ENCODE peak calls at places on chromosome 4, in four cellular contexts. D is tibial nerve, T is foreskin keratinocyte, I is body of pancreas. O is an unnamed sample.

GRCh38 chr4:176261018-176261417 is 8.0 kb downstream of the ASB5 start:
- DNase-seq in D (no peak), T (no peak), I (no peak), O (no peak)

GRCh38 chr4:181528570-181529184 is 714.5 kb upstream of the TENM3 start:
- DNase-seq in D (peak; percentile 47), T (peak; percentile 16), I (peak; percentile 68), O (peak; percentile 80)

GRCh38 chr4:155952546-155952945 is 1.1 kb downstream of the CTSO start:
- DNase-seq in D (no peak), T (no peak), I (no peak), O (no peak)

GRCh38 chr4:47143261-47143660 is 111.9 kb downstream of the GABRB1 start:
- DNase-seq in D (no peak), T (no peak), I (no peak), O (no peak)

GRCh38 chr4:145154573-145154972 is 25.8 kb downstream of the OTUD4 start:
- DNase-seq in D (no peak), T (no peak), I (peak; percentile 21), O (peak; percentile 20)

GRCh38 chr4:181877329-181877848 is 365.8 kb upstream of the TENM3 start:
- DNase-seq in D (no peak), T (peak; percentile 80), I (no peak), O (peak; percentile 21)

GRCh38 chr4:2849267-2850140 is 5.9 kb downstream of the ADD1 start:
- DNase-seq in D (no peak), T (no peak), I (peak; percentile 71), O (no peak)

GRCh38 chr4:164383187-164384181 is 370.4 kb upstream of the SMIM31 start:
- DNase-seq in D (peak; percentile 21), T (no peak), I (peak; percentile 13), O (no peak)

GRCh38 chr4:67603310-67604028 is 44.9 kb downstream of the STAP1 start:
- DNase-seq in D (no peak), T (peak; percentile 31), I (no peak), O (no peak)

GRCh38 chr4:110196871-110197420 is 1.5 kb downstream of the ELOVL6 start:
- DNase-seq in D (peak; percentile 22), T (no peak), I (peak; percentile 43), O (peak; percentile 77)

GRCh38 chr4:165394275-165394674 is 15.5 kb downstream of the CPE start:
- DNase-seq in D (no peak), T (no peak), I (no peak), O (no peak)

GRCh38 chr4:125043453-125043852 is 271.3 kb upstream of the FAT4 start:
- DNase-seq in D (no peak), T (no peak), I (no peak), O (no peak)

GRCh38 chr4:153116101-153116680 is 88.1 kb upstream of the TRIM2 start:
- DNase-seq in D (no peak), T (no peak), I (no peak), O (no peak)

GRCh38 chr4:1788254-1788973 is 4.7 kb upstream of the FGFR3 start:
- DNase-seq in D (no peak), T (no peak), I (no peak), O (no peak)

GRCh38 chr4:1785592-1785991 is 7.5 kb upstream of the FGFR3 start:
- DNase-seq in D (no peak), T (no peak), I (no peak), O (no peak)

GRCh38 chr4:1789552-1789951 is 3.5 kb upstream of the FGFR3 start:
- DNase-seq in D (no peak), T (no peak), I (no peak), O (no peak)

GRCh38 chr4:1786544-1787362 is 6.3 kb upstream of the FGFR3 start:
- DNase-seq in D (no peak), T (no peak), I (peak; percentile 50), O (no peak)

GRCh38 chr4:1787411-1788077 is 5.5 kb upstream of the FGFR3 start:
- DNase-seq in D (no peak), T (no peak), I (no peak), O (no peak)
- H3K4me1 ChIP-seq in D (no peaks in the 10 kb centered on the region), T (peaks cover 16% of the 10 kb centered on the region), I (peaks cover 30% of the 10 kb centered on the region), O (peaks cover 10% of the 10 kb centered on the region)

DNA sequence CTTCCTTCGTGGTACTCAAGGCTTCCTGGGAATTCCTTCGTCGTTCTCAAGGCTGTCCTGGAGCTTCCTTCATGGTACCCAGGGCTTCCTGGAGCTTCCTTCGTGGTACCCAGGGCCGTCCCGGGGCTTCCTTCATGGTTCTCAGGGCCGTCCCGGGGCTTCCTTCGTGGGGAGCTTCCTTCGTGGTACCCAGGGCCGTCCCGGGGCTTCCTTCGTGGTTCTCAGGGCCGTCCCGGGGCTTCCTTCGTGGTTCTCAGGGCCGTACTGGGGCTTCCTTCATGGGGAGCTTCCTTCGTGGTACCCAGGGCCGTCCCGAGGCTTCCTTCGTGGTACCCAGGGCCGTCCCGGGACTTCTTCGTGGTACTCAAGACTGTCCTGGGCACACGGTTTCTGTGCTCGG is 339.6 kb upstream of the FAT1 start:
- DNase-seq in D (no peak), T (no peak), I (no peak), O (no peak)
- H3K4me1 ChIP-seq in D (no peaks in the 10 kb centered on the region), T (no peaks in the 10 kb centered on the region), I (no peaks in the 10 kb centered on the region), O (no peaks in the 10 kb centered on the region)

DNA sequence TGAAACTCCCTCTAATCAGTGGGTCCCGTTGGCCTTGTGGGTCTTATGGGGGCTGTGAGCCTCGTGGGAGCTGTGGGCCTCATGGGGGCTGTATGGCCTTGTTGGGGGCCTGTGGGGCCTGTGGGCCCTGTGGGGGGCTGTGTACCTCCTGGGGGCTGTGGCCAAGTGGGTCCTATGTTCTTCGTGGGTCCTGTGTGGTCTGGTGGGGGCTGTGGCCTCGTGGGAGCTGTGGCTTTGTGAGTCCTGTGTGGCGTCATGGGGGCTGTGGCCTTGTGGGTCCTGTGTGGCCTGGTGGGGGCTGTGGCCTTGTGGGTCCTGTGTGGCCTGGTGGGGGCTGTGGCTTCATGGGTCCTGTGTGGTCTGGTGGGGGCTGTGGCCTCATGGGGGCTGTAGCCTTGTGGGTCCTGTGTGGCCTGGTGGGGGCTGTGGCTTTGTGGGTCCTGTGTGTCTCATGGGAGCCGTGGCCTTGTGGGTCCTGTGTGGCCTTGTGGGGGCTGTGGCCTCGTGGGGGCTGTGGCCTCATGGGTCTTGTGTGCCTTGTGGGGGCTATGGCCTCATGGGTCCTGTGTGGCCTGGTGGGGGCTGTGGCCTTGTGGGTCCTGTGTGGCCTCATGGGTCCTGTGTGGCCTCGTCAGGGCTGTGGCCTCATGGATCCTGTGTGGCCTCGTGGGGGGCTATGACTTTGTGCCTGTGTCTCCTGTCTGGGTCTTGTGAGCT is 7.4 kb downstream of the PCGF3 start:
- DNase-seq in D (no peak), T (no peak), I (no peak), O (no peak)
- H3K4me1 ChIP-seq in D (peaks cover 3% of the 10 kb centered on the region), T (no peaks in the 10 kb centered on the region), I (peaks cover 5% of the 10 kb centered on the region), O (no peaks in the 10 kb centered on the region)

DNA sequence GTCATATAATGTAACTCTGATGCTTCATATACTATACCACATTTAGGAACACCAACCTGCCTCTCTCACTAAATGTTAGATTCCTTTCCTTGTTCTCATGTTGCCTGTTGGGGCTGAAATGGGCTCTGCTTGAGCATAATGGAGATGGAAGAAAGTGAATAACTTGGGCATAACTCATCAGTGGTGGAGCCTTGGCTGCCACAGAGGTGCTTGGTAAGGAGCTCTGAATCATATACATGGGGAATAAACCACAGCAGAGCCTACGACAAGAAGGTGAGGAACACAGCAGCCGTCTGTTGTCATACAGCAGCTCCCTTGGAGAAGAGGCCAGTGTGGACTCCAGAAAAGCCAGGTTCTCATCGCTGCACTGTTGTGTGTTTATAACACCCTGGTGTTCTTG is 84.4 kb downstream of the SPRY1 start:
- DNase-seq in D (no peak), T (peak; percentile 97), I (no peak), O (no peak)
- H3K4me1 ChIP-seq in D (no peaks in the 10 kb centered on the region), T (peaks cover 7% of the 10 kb centered on the region), I (peaks cover 17% of the 10 kb centered on the region), O (peaks cover 15% of the 10 kb centered on the region)

DNA sequence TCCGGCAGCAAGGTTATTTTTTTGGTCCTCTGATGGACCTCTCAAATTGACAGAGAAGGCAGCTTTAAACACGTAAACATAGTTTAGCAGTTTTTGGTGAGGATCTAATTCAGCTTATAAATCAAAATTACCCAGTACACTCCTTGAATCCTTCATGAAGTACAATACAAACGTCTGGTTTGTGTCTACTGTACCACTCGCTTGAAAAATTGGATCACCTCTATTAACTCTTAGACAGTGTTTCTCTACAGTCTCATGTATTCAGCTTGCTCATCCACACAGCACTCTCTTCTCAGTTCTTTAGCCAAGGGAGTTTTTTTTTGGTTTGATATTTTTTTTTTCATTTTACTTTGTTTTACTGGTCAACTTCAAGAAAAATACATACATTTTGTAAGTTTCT is 113.5 kb downstream of the RNF150 start:
- DNase-seq in D (no peak), T (no peak), I (no peak), O (no peak)
- H3K4me1 ChIP-seq in D (no peaks in the 10 kb centered on the region), T (no peaks in the 10 kb centered on the region), I (no peaks in the 10 kb centered on the region), O (peaks cover 19% of the 10 kb centered on the region)

GRCh38 chr4:41414380-41414779 is 123.6 kb upstream of the LIMCH1 start:
- DNase-seq in D (no peak), T (no peak), I (no peak), O (no peak)
- H3K4me1 ChIP-seq in D (no peaks in the 10 kb centered on the region), T (no peaks in the 10 kb centered on the region), I (peaks cover 7% of the 10 kb centered on the region), O (peaks cover 58% of the 10 kb centered on the region)

GRCh38 chr4:23782778-23783455 is 106.9 kb downstream of the PPARGC1A start:
- DNase-seq in D (no peak), T (no peak), I (no peak), O (no peak)

GRCh38 chr4:23788460-23788859 is 101.4 kb downstream of the PPARGC1A start:
- DNase-seq in D (no peak), T (no peak), I (no peak), O (no peak)

GRCh38 chr4:23789765-23790164 is 100.1 kb downstream of the PPARGC1A start:
- DNase-seq in D (peak; percentile 45), T (no peak), I (peak; percentile 53), O (no peak)

GRCh38 chr4:23788027-23788426 is 101.8 kb downstream of the PPARGC1A start:
- DNase-seq in D (no peak), T (no peak), I (no peak), O (no peak)
- H3K4me1 ChIP-seq in D (no peaks in the 10 kb centered on the region), T (no peaks in the 10 kb centered on the region), I (peaks cover 9% of the 10 kb centered on the region), O (no peaks in the 10 kb centered on the region)

DNA sequence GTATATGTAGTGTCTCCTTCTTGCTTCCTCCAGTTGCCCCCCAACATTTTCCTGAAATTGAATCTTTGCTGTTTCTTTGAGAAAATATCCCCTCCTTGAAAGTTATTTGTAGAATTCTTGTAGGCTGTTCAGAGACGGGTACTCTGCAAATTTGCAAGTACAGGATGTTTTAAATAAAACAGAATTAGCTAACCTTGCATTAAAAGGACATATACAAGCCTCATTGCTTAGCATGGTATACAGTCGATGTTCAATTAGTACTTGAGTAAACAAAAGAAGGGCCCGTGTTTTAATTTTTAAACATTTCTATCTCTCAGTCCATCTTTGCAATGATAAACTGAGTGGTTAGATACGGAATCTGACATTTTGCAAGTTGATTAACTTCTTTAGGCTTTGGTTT is 50.8 kb downstream of the RAPGEF2 start:
- DNase-seq in D (no peak), T (no peak), I (no peak), O (no peak)
- H3K4me1 ChIP-seq in D (no peaks in the 10 kb centered on the region), T (no peaks in the 10 kb centered on the region), I (peaks cover 43% of the 10 kb centered on the region), O (no peaks in the 10 kb centered on the region)